ENCODE peak calls at places on chromosomes 3 and 15, in eight cellular contexts. J, K, U, E, T, V, X and H are unnamed samples.
A peak's percentile ranks its signal among the peaks of the same experiment; 100 is the strongest.

GRCh38 chr3:45035441-45036301 is 9.6 kb downstream of the CLEC3B start:
- DNase-seq in V (no peak), X (no peak), J (no peak), E (no peak), U (peak; percentile 84), K (peak; percentile 62), T (no peak), H (peak; percentile 90)

GRCh38 chr15:43958894-43959330 is 132.1 kb downstream of the WDR76 start:
- DNase-seq in T (peak; percentile 52), X (peak; percentile 57), K (no peak), V (peak; percentile 7), J (peak; percentile 5), E (no peak), U (no peak), H (no peak)

GRCh38 chr3:184186902-184187207 is 856 bp downstream of the ABCF3 start:
- DNase-seq in V (no peak), K (no peak), X (no peak), E (no peak), U (no peak), T (no peak), J (no peak), H (no peak)

GRCh38 chr3:188860147-188860546 is 311.6 kb upstream of the TPRG1 start:
- DNase-seq in J (peak; percentile 18), T (peak; percentile 50), K (no peak), E (no peak), V (no peak), X (no peak), U (no peak), H (no peak)

GRCh38 chr3:134476306-134476705 is 9.5 kb downstream of the ANAPC13 start:
- DNase-seq in J (no peak), E (no peak), T (no peak), K (no peak), X (no peak), V (no peak), U (no peak), H (no peak)

GRCh38 chr3:188407158-188407880 is 253.4 kb downstream of the LPP start:
- DNase-seq in K (no peak), U (no peak), J (no peak), X (no peak), E (no peak), T (no peak), V (no peak), H (no peak)

GRCh38 chr3:29286841-29287240 is 6.0 kb downstream of the RBMS3 start:
- DNase-seq in U (no peak), E (no peak), V (no peak), T (peak; percentile 57), X (no peak), K (no peak), J (no peak), H (no peak)

GRCh38 chr15:51331141-51331540 is 7.3 kb downstream of the CYP19A1 start:
- DNase-seq in T (peak; percentile 64), X (no peak), J (no peak), V (no peak), U (no peak), K (no peak), E (no peak), H (no peak)

GRCh38 chr3:34382859-34383258 is 584.4 kb downstream of the PDCD6IP start:
- DNase-seq in J (peak; percentile 23), T (no peak), U (no peak), K (no peak), X (no peak), E (no peak), V (no peak), H (no peak)

GRCh38 chr3:182795383-182795782 is 2.1 kb downstream of the ATP11B start:
- DNase-seq in X (no peak), J (peak; percentile 36), K (no peak), V (no peak), E (no peak), T (no peak), U (no peak), H (no peak)

GRCh38 chr3:107235923-107236315 is 141.3 kb upstream of the CCDC54 start:
- DNase-seq in J (peak; percentile 86), U (no peak), V (peak; percentile 69), K (no peak), T (peak; percentile 96), E (no peak), X (peak; percentile 59), H (no peak)

GRCh38 chr3:195081242-195081963 is 189.6 kb downstream of the XXYLT1 start:
- DNase-seq in K (no peak), J (no peak), T (peak; percentile 44), E (no peak), X (no peak), V (no peak), U (peak; percentile 64), H (peak; percentile 66)

GRCh38 chr3:102190340-102190723 is 244.5 kb upstream of the ZPLD1 start:
- DNase-seq in T (no peak), U (no peak), E (no peak), K (peak; percentile 56), V (no peak), X (no peak), J (no peak), H (no peak)

GRCh38 chr3:107956991-107957467 is 133.8 kb downstream of the CD47 start:
- DNase-seq in U (no peak), T (peak; percentile 98), K (peak; percentile 84), X (peak; percentile 92), V (no peak), J (no peak), E (peak; percentile 95), H (no peak)

GRCh38 chr3:165254812-165255211 is 58.6 kb upstream of the SLITRK3 start:
- DNase-seq in T (peak; percentile 45), J (peak; percentile 31), U (no peak), X (no peak), K (no peak), E (no peak), V (peak; percentile 72), H (no peak)

GRCh38 chr3:86973440-86973839 is 17.5 kb downstream of the VGLL3 start:
- DNase-seq in V (peak; percentile 41), T (peak; percentile 95), U (no peak), E (no peak), J (peak; percentile 30), K (no peak), X (no peak), H (no peak)

GRCh38 chr15:100588638-100589242 is 13.2 kb downstream of the LINS1 start:
- DNase-seq in E (no peak), U (no peak), X (no peak), K (no peak), T (peak; percentile 20), J (no peak), V (peak; percentile 52), H (no peak)

GRCh38 chr3:32226875-32227500 is 11.5 kb upstream of the CMTM8 start:
- DNase-seq in K (no peak), J (peak; percentile 68), U (no peak), E (no peak), T (peak; percentile 59), V (peak; percentile 22), X (peak; percentile 43), H (no peak)

GRCh38 chr3:156978471-156978961 is 152.4 kb downstream of the LEKR1 start:
- DNase-seq in U (no peak), J (no peak), T (no peak), E (no peak), V (no peak), X (no peak), K (no peak), H (no peak)

GRCh38 chr3:40584625-40585189 is 59.9 kb downstream of the ZNF621 start:
- DNase-seq in K (peak; percentile 95), E (peak; percentile 92), U (peak; percentile 94), X (peak; percentile 38), V (peak; percentile 58), J (peak; percentile 47), T (peak; percentile 85), H (no peak)

GRCh38 chr3:40586866-40587265 is 62.1 kb downstream of the ZNF621 start:
- DNase-seq in K (no peak), T (no peak), E (no peak), J (no peak), V (no peak), X (no peak), U (no peak), H (no peak)

GRCh38 chr3:40585381-40586016 is 60.7 kb downstream of the ZNF621 start:
- DNase-seq in J (no peak), X (no peak), V (no peak), U (no peak), E (no peak), T (no peak), K (no peak), H (no peak)

GRCh38 chr3:40583691-40584090 is 58.9 kb downstream of the ZNF621 start:
- DNase-seq in V (no peak), X (no peak), K (no peak), J (no peak), U (no peak), T (no peak), E (no peak), H (no peak)

GRCh38 chr3:40588406-40588805 is 63.6 kb downstream of the ZNF621 start:
- DNase-seq in T (no peak), J (peak; percentile 13), V (no peak), X (no peak), K (no peak), E (no peak), U (no peak), H (no peak)
- TF ChIP-seq CTCF in T (no peak), J (no peak), V (no peak), X (no peak), K (no peak), E (no peak), U (no peak), H (peak; percentile 14)

GRCh38 chr15:32993285-32993684 is 201.2 kb downstream of the FMN1 start:
- DNase-seq in J (no peak), X (no peak), V (peak; percentile 40), K (no peak), E (no peak), T (peak; percentile 31), U (no peak), H (no peak)
- TF ChIP-seq CTCF in J (no peak), X (peak; percentile 42), V (peak; percentile 44), K (no peak), E (no peak), T (peak; percentile 49), U (no peak), H (peak; percentile 76)

DNA sequence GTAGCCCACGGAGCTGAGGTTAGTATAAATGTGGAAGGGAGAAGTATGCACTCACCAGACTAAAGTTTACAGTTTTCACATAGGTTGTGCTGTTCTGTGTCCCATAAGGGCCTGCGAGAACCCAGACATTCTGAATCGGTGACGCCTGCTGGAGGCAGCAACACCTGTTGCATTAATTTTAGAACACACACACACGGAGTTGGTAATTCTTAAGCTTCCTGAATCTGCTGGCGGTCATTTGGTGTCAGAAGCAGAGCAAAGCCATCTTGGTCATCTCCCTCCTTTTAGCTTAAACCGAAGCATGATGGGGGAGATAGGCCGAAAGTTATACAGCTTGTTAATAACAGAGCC is 41.1 kb upstream of the AP3B2 start:
- DNase-seq in K (no peak), X (no peak), T (no peak), E (no peak), J (peak; percentile 42), V (peak; percentile 18), U (no peak), H (no peak)
- TF ChIP-seq CTCF in K (no peak), X (no peak), T (no peak), E (no peak), J (no peak), V (no peak), U (no peak), H (peak; percentile 19)

DNA sequence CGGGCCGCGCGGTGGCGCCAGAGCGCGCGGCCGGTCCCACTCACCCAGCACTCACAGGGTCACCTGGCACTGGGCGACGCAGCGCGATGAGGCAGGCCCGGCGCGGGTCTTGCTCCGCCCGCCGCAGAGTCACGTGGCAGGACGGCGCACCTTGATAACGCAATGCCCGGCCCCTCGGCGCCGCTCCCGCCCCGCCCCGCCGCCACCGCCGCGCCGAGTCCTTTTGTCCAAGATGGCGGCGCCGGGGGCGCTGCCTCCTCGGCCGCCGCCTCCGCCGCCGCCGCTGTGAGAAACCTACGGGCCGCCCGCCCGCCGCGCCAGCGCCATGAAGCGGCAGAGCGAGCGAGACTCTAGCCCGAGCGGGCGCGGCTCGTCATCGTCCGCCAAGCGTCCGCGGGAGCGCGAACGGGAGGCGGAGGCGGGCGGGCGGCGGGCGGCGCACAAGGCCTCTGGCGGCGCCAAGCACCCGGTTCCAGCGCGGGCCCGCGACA is at the start of gene RBM15B:
- DNase-seq in T (peak; percentile 97), J (peak; percentile 86), U (peak; percentile 100), E (peak; percentile 99), K (peak; percentile 98), X (peak; percentile 77), V (peak; percentile 95), H (peak; percentile 99)
- TF ChIP-seq CTCF in T (peak; percentile 69), J (peak; percentile 91), U (peak; percentile 79), E (peak; percentile 86), K (peak; percentile 93), X (peak; percentile 86), V (peak; percentile 75), H (peak; percentile 88)